ENCODE peak calls at places on chromosomes 6 and 20, in ten cellular contexts. G, F, K, P, I, O, D, V, A and Z are unnamed samples. For H3K4me1, the result is how much of the 10 kb centered on the place peaks cover.

GRCh38 chr6:163438298-163438939 is 23.9 kb downstream of the QKI start:
- DNase-seq in P (no peak), G (peak), I (no peak), A (no peak), K (no peak), V (no peak), F (no peak), D (no peak), O (no peak), Z (no peak)

GRCh38 chr6:36197739-36198221 is 1.2 kb downstream of the BRPF3 start:
- DNase-seq in F (no peak), A (peak), K (no peak), G (peak), P (no peak), D (no peak), O (no peak), I (peak), V (no peak), Z (no peak)

GRCh38 chr20:52306477-52306876 is 114.9 kb upstream of the ZFP64 start:
- DNase-seq in O (no peak), A (no peak), K (no peak), P (no peak), F (no peak), I (no peak), G (no peak), D (no peak), V (no peak), Z (no peak)

GRCh38 chr6:142482973-142483372 is 181.2 kb downstream of the ADGRG6 start:
- DNase-seq in A (no peak), V (no peak), K (no peak), P (peak), I (no peak), D (peak), F (no peak), O (no peak), G (peak), Z (no peak)

GRCh38 chr6:160261991-160262718 is 3.5 kb upstream of the SLC22A2 start:
- DNase-seq in A (no peak), V (peak), F (no peak), I (no peak), O (no peak), D (no peak), K (no peak), G (no peak), P (no peak), Z (no peak)

GRCh38 chr6:45741437-45742166 is 274.1 kb downstream of the CLIC5 start:
- DNase-seq in V (no peak), P (peak), K (no peak), D (peak), A (no peak), O (no peak), I (no peak), G (peak), F (no peak), Z (no peak)

GRCh38 chr20:7305971-7306370 is 538.5 kb downstream of the BMP2 start:
- DNase-seq in P (no peak), F (no peak), V (no peak), K (no peak), D (no peak), O (no peak), A (no peak), I (no peak), G (no peak), Z (no peak)

GRCh38 chr6:87754828-87755227 is 52.8 kb upstream of the AKIRIN2 start:
- DNase-seq in I (no peak), O (no peak), D (no peak), F (no peak), G (no peak), K (no peak), A (no peak), V (no peak), P (no peak), Z (no peak)

GRCh38 chr6:1522779-1523178 is 86.9 kb upstream of the FOXC1 start:
- DNase-seq in D (no peak), P (no peak), I (no peak), G (no peak), A (no peak), V (no peak), F (no peak), O (no peak), K (no peak), Z (no peak)

GRCh38 chr6:166104107-166104506 is 63.5 kb downstream of the TBXT start:
- DNase-seq in V (no peak), I (no peak), F (no peak), K (no peak), A (no peak), P (peak), O (no peak), D (no peak), G (peak), Z (no peak)

GRCh38 chr20:4569882-4570281 is 151.8 kb upstream of the PRND start:
- DNase-seq in O (no peak), I (no peak), D (no peak), K (no peak), G (no peak), P (no peak), F (no peak), V (no peak), A (no peak), Z (no peak)

GRCh38 chr6:119121367-119121766 is 42.9 kb upstream of the FAM184A start:
- DNase-seq in A (no peak), G (no peak), K (no peak), P (no peak), F (no peak), O (no peak), I (no peak), V (no peak), D (no peak), Z (no peak)

GRCh38 chr20:4876731-4877130 is 124.6 kb downstream of the SLC23A2 start:
- DNase-seq in I (no peak), G (no peak), F (no peak), P (no peak), V (no peak), D (no peak), K (no peak), O (no peak), A (no peak), Z (no peak)

GRCh38 chr20:33113387-33113908 is 34.0 kb downstream of the BPIFB4 start:
- DNase-seq in O (no peak), I (no peak), G (peak), A (no peak), K (no peak), D (no peak), P (no peak), V (no peak), F (no peak), Z (no peak)

GRCh38 chr20:57934007-57934805 is 224.4 kb upstream of the PMEPA1 start:
- DNase-seq in K (no peak), P (no peak), A (no peak), D (no peak), O (no peak), F (no peak), V (no peak), G (no peak), I (no peak), Z (no peak)

GRCh38 chr6:52087498-52087999 is at the start of gene PKHD1:
- DNase-seq in V (peak), A (no peak), P (no peak), D (peak), K (peak), O (no peak), G (peak), F (no peak), I (no peak), Z (no peak)

GRCh38 chr20:60055740-60056139 is 97.5 kb downstream of the CDH26 start:
- DNase-seq in V (peak), A (no peak), K (no peak), P (no peak), G (peak), F (peak), O (peak), D (no peak), I (no peak), Z (peak)

GRCh38 chr6:12348530-12349511 is 58.7 kb downstream of the EDN1 start:
- DNase-seq in A (no peak), D (peak), O (no peak), I (no peak), V (no peak), P (peak), G (peak), K (no peak), F (no peak), Z (peak)

GRCh38 chr20:38231786-38232130 is 28.8 kb downstream of the KIAA1755 start:
- DNase-seq in F (peak), V (no peak), G (peak), P (peak), K (no peak), A (no peak), D (no peak), I (no peak), O (no peak), Z (no peak)

GRCh38 chr6:46734867-46735719 is at the start of gene PLA2G7:
- DNase-seq in P (peak), G (peak), D (peak), A (no peak), K (no peak), V (peak), I (peak), O (no peak), F (no peak), Z (peak)

GRCh38 chr6:110042670-110043296 is 64.7 kb downstream of the GPR6 start:
- DNase-seq in D (no peak), G (no peak), P (no peak), V (peak), O (no peak), A (no peak), I (no peak), K (no peak), F (no peak), Z (no peak)

GRCh38 chr6:4800662-4801061 is 24.5 kb downstream of the CDYL start:
- DNase-seq in G (no peak), D (no peak), F (no peak), V (no peak), I (no peak), A (no peak), P (no peak), K (no peak), O (no peak), Z (no peak)

GRCh38 chr6:79632580-79632979 is 1.5 kb downstream of the SH3BGRL2 start:
- DNase-seq in F (no peak), O (no peak), G (no peak), I (no peak), D (peak), V (no peak), A (no peak), K (no peak), P (no peak), Z (no peak)

GRCh38 chr6:166313255-166314070 is 5.3 kb upstream of the PRR18 start:
- DNase-seq in O (peak), I (peak), G (peak), P (peak), K (no peak), V (peak), A (no peak), D (peak), F (no peak), Z (no peak)

GRCh38 chr6:26552640-26553189 is 14.5 kb downstream of the HMGN4 start:
- DNase-seq in V (no peak), K (no peak), F (no peak), P (no peak), O (no peak), G (no peak), D (peak), I (no peak), A (no peak), Z (no peak)

GRCh38 chr6:37840143-37840939 is 20.8 kb downstream of the ZFAND3 start:
- DNase-seq in G (no peak), A (no peak), D (peak), O (no peak), I (no peak), F (no peak), P (peak), K (no peak), V (no peak), Z (no peak)

GRCh38 chr6:28207244-28208179 is 17.6 kb upstream of the ZSCAN9 start:
- DNase-seq in K (no peak), O (no peak), V (peak), F (no peak), I (peak), P (peak), D (peak), A (no peak), G (peak), Z (no peak)

GRCh38 chr6:7922596-7922995 is 12.0 kb upstream of the TXNDC5 start:
- DNase-seq in I (no peak), K (no peak), O (no peak), G (peak), D (no peak), A (no peak), V (no peak), F (no peak), P (peak), Z (no peak)

GRCh38 chr6:7899046-7899888 is 11.3 kb downstream of the TXNDC5 start:
- DNase-seq in K (no peak), D (no peak), I (no peak), P (peak), G (no peak), A (no peak), O (no peak), F (no peak), V (peak), Z (no peak)

GRCh38 chr6:163355471-163355991 is 59.0 kb upstream of the QKI start:
- DNase-seq in F (peak), I (no peak), A (peak), V (no peak), O (no peak), G (peak), K (no peak), D (no peak), P (peak), Z (peak)

GRCh38 chr6:129177801-129178200 is 294.9 kb downstream of the LAMA2 start:
- DNase-seq in I (no peak), G (no peak), P (no peak), D (no peak), K (no peak), F (no peak), V (no peak), A (no peak), O (no peak), Z (no peak)

GRCh38 chr20:50710492-50711063 is 19.2 kb upstream of the RIPOR3 start:
- DNase-seq in K (no peak), P (no peak), O (no peak), F (no peak), I (no peak), A (no peak), D (peak), G (peak), V (no peak), Z (no peak)

GRCh38 chr6:112466378-112467151 is 119.4 kb downstream of the RFPL4B start:
- DNase-seq in V (no peak), A (no peak), P (peak), F (no peak), K (no peak), G (peak), I (no peak), D (peak), O (no peak), Z (no peak)

GRCh38 chr6:150745896-150746295 is 119.6 kb upstream of the MTHFD1L start:
- DNase-seq in V (no peak), P (no peak), O (no peak), F (peak), K (no peak), A (no peak), I (no peak), G (no peak), D (no peak), Z (no peak)

GRCh38 chr20:44209691-44210421 is 715 bp downstream of the OSER1 start:
- DNase-seq in O (no peak), A (no peak), G (peak), V (peak), D (peak), F (no peak), P (no peak), I (peak), K (no peak), Z (no peak)

GRCh38 chr20:25127761-25128537 is 46.0 kb upstream of the VSX1 start:
- DNase-seq in K (no peak), G (no peak), I (no peak), P (no peak), F (no peak), D (no peak), O (no peak), V (no peak), A (no peak), Z (no peak)

GRCh38 chr20:25129428-25129827 is 47.5 kb upstream of the VSX1 start:
- DNase-seq in O (no peak), G (no peak), A (no peak), F (no peak), V (no peak), I (no peak), D (no peak), K (no peak), P (no peak), Z (no peak)

GRCh38 chr20:25129908-25130307 is 48.0 kb upstream of the VSX1 start:
- DNase-seq in K (no peak), O (no peak), G (no peak), P (no peak), A (no peak), I (no peak), D (no peak), F (no peak), V (no peak), Z (no peak)

GRCh38 chr20:25126630-25127029 is 44.7 kb upstream of the VSX1 start:
- DNase-seq in D (no peak), V (no peak), K (no peak), O (no peak), G (no peak), A (no peak), P (no peak), F (no peak), I (no peak), Z (no peak)

GRCh38 chr20:25128649-25129048 is 46.7 kb upstream of the VSX1 start:
- DNase-seq in G (no peak), P (no peak), I (no peak), O (no peak), K (no peak), V (no peak), A (no peak), F (no peak), D (no peak), Z (no peak)
- H3K4me1 ChIP-seq in G (under half), P (under half), I (under half), O (under half), K (under half), V (under half), A (under half), F (under half), D (under half), Z (under half)

GRCh38 chr6:35052694-35053565 is 88.2 kb downstream of the TCP11 start:
- DNase-seq in G (peak), D (peak), F (peak), O (no peak), P (peak), V (no peak), K (no peak), I (peak), A (peak), Z (no peak)
- H3K4me1 ChIP-seq in G (under half), D (under half), F (under half), O (under half), P (under half), V (under half), K (under half), I (under half), A (under half), Z (half or more)

DNA sequence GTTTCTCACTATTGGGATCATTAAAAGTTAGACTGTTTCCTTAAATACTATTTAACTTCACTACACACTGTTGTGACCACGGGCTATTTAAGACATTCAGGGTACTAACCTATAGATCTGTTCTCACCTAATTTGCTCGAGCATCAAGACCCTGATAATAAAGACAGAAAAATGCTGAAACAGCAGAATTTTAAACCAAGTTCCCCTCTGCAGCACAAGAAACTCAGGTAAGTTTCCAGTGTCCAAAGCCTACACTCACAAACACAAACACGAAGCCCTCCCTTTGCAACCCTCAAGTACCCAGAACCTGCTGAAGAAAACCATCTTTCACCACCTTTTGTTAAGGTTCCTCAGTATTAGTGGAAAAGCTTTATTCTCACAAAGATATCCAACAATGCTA is 4.0 kb downstream of the SNX5 start:
- DNase-seq in V (no peak), O (no peak), D (no peak), F (no peak), I (no peak), P (no peak), K (no peak), A (no peak), G (no peak), Z (no peak)
- H3K4me1 ChIP-seq in V (under half), O (under half), D (half or more), F (under half), I (under half), P (under half), K (under half), A (under half), G (half or more), Z (half or more)

GRCh38 chr20:31711416-31712111 is 11.1 kb downstream of the BCL2L1 start:
- DNase-seq in G (no peak), P (no peak), D (no peak), I (no peak), F (no peak), K (no peak), A (no peak), V (no peak), O (no peak), Z (no peak)

GRCh38 chr20:31712112-31712553 is 10.5 kb downstream of the BCL2L1 start:
- DNase-seq in P (no peak), G (no peak), F (peak), I (no peak), K (no peak), A (no peak), O (no peak), D (peak), V (no peak), Z (no peak)

GRCh38 chr20:31709939-31710338 is 12.7 kb downstream of the BCL2L1 start:
- DNase-seq in A (no peak), G (no peak), K (no peak), V (no peak), D (no peak), O (no peak), I (no peak), P (no peak), F (no peak), Z (no peak)

GRCh38 chr20:31708839-31709534 is 13.7 kb downstream of the BCL2L1 start:
- DNase-seq in D (no peak), P (no peak), F (no peak), G (no peak), K (no peak), V (peak), A (no peak), O (no peak), I (no peak), Z (no peak)

GRCh38 chr20:31710423-31711250 is 12.0 kb downstream of the BCL2L1 start:
- DNase-seq in G (no peak), O (no peak), F (peak), P (no peak), V (no peak), I (no peak), A (no peak), K (no peak), D (no peak), Z (peak)
- H3K4me1 ChIP-seq in G (under half), O (under half), F (half or more), P (under half), V (under half), I (under half), A (under half), K (under half), D (half or more), Z (half or more)